ENCODE peak calls at places on chromosomes 13 and 19, in four cellular contexts. J is K562, Z is A549, C is GM12878. D is an unnamed sample.

GRCh38 chr13:26600345-26600761 is 42.9 kb downstream of the WASF3 start:
- DNase-seq in J (no peak), Z (no peak), C (no peak), D (peak)

GRCh38 chr19:33905937-33906577 is 109.4 kb downstream of the KCTD15 start:
- DNase-seq in J (peak), Z (peak), C (no peak), D (no peak)

GRCh38 chr13:112699318-112699918 is 9.6 kb downstream of the ATP11A start:
- DNase-seq in J (no peak), Z (no peak), C (no peak), D (no peak)

GRCh38 chr13:36850790-36851438 is 31.9 kb downstream of the RFXAP start:
- DNase-seq in J (peak), Z (no peak), C (no peak), D (no peak)

GRCh38 chr19:20661150-20661819 is at the start of gene ZNF626:
- DNase-seq in J (peak), Z (no peak), C (no peak), D (peak)

GRCh38 chr13:45289936-45290563 is 50.9 kb downstream of the TPT1 start:
- DNase-seq in J (no peak), Z (no peak), C (no peak), D (no peak)

GRCh38 chr19:57466489-57466888 is 9.5 kb upstream of the VN1R1 start:
- DNase-seq in J (no peak), Z (no peak), C (no peak), D (no peak)

GRCh38 chr13:34913040-34913439 is 29.0 kb upstream of the NBEA start:
- DNase-seq in J (no peak), Z (peak), C (no peak), D (no peak)

GRCh38 chr19:39389621-39390414 is 1.1 kb downstream of the PAF1 start:
- DNase-seq in J (no peak), Z (no peak), C (no peak), D (no peak)

GRCh38 chr19:19460258-19460731 is 54.8 kb downstream of the GATAD2A start:
- DNase-seq in J (no peak), Z (no peak), C (no peak), D (peak)

GRCh38 chr19:44925114-44925891 is 10.9 kb downstream of the APOC1 start:
- DNase-seq in J (no peak), Z (no peak), C (no peak), D (peak)

GRCh38 chr13:47901451-47901850 is 99.6 kb downstream of the SUCLA2 start:
- DNase-seq in J (peak), Z (no peak), C (no peak), D (peak)

GRCh38 chr13:34731486-34731885 is 210.6 kb upstream of the NBEA start:
- DNase-seq in J (no peak), Z (no peak), C (no peak), D (no peak)

GRCh38 chr13:86581711-86582110 is 782.5 kb upstream of the SLITRK6 start:
- DNase-seq in J (no peak), Z (no peak), C (no peak), D (peak)

GRCh38 chr13:20090349-20090748 is 70.5 kb downstream of the GJA3 start:
- DNase-seq in J (no peak), Z (peak), C (no peak), D (no peak)

GRCh38 chr13:20525144-20525600 is 485 bp downstream of the CRYL1 start:
- DNase-seq in J (peak), Z (no peak), C (no peak), D (no peak)

GRCh38 chr13:101267656-101268055 is 148.7 kb downstream of the NALCN start:
- DNase-seq in J (no peak), Z (no peak), C (no peak), D (no peak)

DNA sequence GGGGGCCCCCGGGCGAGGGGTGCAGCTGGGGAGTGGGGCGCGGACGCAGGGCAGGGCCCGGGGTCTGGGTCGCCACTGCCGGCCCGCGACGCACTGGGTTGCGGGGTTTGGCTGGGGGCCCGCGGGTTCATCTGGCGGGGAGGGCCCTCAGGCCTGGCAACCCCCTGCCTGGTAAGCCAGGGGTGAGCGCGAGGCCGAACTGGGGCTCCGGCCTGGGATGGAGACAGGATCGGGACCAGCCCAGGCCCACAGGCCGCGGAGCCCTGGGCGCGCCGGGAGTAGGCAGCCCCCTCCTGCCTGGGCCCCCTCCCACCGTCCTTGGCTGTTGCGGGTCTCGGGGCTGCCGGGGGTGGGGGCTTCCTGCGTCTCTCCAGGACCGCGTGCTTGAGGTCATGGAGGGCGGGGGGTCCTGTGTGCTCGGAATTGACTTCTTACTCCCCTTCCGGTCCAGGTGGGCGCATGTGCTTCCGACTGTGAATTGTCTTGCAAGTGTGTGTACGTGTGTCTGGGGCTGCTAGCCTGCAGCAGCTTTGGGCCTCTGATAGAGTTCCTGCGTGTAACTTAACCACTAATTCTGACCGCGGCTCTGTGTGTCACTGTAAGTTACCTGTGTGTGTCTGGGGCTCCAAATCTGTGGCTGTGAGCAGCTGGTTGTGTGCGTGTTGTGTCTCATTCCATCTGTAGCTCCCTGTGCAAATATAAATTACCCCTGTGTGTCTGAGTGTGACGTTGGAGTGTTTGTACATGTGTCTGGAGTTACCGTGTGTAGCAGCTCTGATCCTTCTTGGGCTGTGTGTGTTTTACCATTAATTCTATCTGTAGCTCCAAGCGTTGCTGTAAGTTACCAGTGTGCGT is 751 bp downstream of the GRAMD1A start:
- DNase-seq in J (peak), Z (peak), C (no peak), D (peak)
- TF ChIP-seq ELK1 in J (no peak), Z (no peak), C (no peak), D (no peak)

DNA sequence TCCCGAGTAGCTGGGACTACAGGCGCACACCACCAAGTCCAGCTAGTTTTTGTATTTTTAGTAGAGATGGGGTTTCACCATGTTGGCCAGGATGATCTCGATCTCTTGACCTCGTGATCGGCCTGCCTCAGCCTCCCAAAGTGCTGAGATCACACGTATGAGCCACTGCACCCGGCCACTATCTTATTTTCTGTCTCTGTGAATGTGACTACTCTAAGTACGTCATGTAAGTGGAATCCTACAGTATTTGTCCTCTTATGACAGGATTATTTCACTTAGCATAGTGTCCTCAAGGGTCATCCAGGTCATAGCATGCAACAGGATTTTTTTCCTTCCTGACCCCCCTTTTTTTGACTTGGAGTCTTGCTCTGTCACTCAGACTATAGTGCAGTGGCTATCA is 4.8 kb upstream of the TMEM91 start:
- DNase-seq in J (no peak), Z (no peak), C (no peak), D (no peak)
- TF ChIP-seq ELK1 in J (no peak), Z (no peak), C (no peak), D (no peak)

DNA sequence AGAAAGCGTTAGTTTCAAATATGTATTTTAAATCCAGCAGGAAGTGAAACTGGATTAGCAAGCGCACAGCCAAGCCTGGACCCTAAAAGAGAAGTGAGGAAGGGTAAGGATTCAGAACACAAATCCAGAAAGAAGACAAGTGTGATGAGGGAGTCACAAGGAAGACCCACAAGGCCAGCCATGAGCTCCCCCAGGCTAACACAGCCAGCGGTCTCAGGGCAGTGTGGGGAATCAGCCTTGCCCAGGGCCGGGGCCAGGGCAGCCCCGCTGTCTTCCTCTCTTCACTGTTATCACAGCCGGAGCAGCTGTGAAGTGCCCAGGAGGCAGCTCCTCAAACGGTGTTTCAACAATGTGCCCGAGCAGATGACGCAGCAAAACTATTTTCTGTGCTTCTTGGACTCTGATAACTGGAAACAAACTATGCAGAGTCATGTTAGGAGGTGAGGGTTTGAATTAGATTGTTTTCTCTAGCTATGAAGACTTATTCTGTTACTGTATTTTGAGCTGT is 12.2 kb upstream of the CDC16 start:
- DNase-seq in J (peak), Z (no peak), C (no peak), D (peak)
- TF ChIP-seq ELK1 in J (no peak), Z (no peak), C (no peak), D (no peak)

GRCh38 chr13:44191103-44191502 is 182.5 kb upstream of the SERP2 start:
- DNase-seq in J (no peak), Z (no peak), C (no peak), D (no peak)
- TF ChIP-seq ELK1 in J (no peak), Z (no peak), C (no peak), D (no peak)

DNA sequence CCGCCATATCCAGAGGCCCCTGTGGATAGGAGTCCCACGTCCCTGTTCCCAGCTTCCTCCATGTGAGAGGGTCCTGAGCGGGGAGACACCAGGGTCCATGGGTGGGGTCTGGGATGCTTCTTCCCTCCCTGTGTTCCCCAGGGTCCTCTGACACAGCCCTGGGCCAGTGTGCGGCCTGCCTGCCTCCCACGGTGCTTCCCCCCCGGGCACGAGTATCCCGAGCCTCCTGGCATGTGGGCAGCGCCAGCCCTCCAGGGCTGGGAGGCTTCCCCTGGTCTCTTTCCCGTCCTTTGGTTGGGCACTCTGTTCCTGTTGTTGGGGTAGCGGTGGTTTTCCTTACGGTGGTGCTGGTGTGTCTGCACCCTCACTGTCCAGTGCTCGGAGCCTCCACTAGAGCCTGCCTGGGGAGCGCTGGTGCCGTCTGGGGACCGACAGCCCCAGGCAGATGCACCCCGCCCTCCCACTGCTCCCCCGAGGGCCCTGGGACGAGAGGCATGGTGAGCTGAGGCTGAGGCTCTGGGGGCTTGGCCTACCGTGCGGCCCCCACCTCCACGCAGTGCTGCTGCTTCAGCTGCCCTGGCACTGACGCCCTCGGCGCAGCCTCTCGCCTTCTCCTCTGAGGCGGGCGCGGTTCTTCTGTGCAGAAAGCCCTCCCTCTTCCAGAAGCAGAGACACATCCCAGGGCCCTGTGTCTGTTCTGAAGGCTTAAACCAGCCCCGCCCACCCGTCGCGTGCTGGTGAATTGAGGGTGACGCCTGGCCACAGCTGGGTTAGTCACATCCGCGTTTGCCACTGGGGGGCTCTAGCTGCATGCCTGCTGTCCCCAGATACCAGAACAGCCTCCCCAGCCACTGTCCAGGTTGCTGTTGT is 27.9 kb downstream of the PLEKHJ1 start:
- DNase-seq in J (peak), Z (peak), C (no peak), D (peak)
- TF ChIP-seq ELK1 in J (no peak), Z (no peak), C (no peak), D (no peak)

DNA sequence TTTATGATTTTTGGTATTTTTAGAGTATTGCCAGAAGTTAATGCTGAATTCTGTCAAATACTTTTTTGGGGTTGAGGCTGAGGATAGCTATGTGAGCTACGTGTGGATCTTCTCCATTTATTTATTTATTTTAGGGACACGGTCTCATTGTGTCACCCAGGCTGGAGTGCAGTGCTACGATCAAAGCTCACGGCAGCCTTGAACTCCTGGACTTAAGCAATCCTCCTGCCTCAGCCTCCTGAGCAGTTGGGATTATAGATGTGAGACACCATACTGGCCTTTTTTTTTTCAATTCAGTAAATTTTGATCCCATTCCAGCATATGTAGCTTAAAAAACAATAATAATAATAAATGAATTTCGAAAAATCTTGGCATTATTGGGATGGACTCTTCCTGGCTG is 21.1 kb downstream of the ING1 start:
- DNase-seq in J (no peak), Z (no peak), C (no peak), D (no peak)
- TF ChIP-seq ELK1 in J (no peak), Z (no peak), C (no peak), D (no peak)

GRCh38 chr19:46573679-46574522 is 27.2 kb upstream of the CALM3 start:
- DNase-seq in J (no peak), Z (no peak), C (no peak), D (no peak)

GRCh38 chr19:46574533-46574932 is 26.6 kb upstream of the CALM3 start:
- DNase-seq in J (peak), Z (no peak), C (no peak), D (no peak)

DNA sequence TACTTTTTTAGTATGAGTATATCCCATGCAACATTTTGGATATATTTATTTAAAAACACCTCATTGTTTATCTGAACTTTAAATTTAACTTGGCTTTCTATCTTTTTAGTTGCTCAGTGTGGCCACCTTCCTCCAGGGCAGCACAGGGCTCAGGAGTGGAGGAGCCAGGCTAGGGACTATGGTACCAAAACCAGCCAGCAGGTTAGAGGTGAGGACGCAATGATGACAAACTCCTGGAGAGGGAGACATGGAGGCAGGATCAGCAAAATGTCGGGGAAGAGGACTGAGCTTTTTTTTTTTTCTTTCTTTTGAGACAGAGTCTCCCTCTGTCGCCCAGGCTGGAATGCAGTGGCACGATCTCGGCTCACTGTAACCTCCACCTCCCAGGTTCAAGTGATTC is 29.6 kb upstream of the CALM3 start:
- DNase-seq in J (peak), Z (peak), C (no peak), D (no peak)
- TF ChIP-seq ELK1 in J (no peak), Z (no peak), C (no peak), D (no peak)